ENCODE peak calls at places on chromosomes 2 and 18, in four cellular contexts. M, G, V and L are unnamed samples.

GRCh38 chr2:53635681-53636080 is 131.9 kb upstream of the CHAC2 start:
- DNase-seq in M (no peak), G (no peak), V (no peak), L (no peak)

GRCh38 chr18:61398961-61399632 is 65.9 kb downstream of the CDH20 start:
- DNase-seq in M (no peak), G (no peak), V (no peak), L (no peak)

GRCh38 chr2:237915576-237915975 is 51.2 kb upstream of the UBE2F start:
- DNase-seq in M (no peak), G (no peak), V (no peak), L (no peak)

GRCh38 chr18:24611075-24611474 is 150.6 kb downstream of the HRH4 start:
- DNase-seq in M (no peak), G (no peak), V (no peak), L (no peak)

GRCh38 chr2:230269715-230270114 is 44.2 kb downstream of the SP140 start:
- DNase-seq in M (no peak), G (no peak), V (peak), L (no peak)

GRCh38 chr2:231185050-231185725 is 13.2 kb upstream of the ARMC9 start:
- DNase-seq in M (no peak), G (no peak), V (no peak), L (no peak)

GRCh38 chr2:16655457-16655837 is 10.2 kb downstream of the CYRIA start:
- DNase-seq in M (no peak), G (no peak), V (no peak), L (no peak)

GRCh38 chr18:36327352-36328316 is 30.1 kb downstream of the FHOD3 start:
- DNase-seq in M (no peak), G (no peak), V (no peak), L (no peak)

GRCh38 chr18:46301571-46301970 is 197.4 kb downstream of the HAUS1 start:
- DNase-seq in M (no peak), G (no peak), V (no peak), L (no peak)

GRCh38 chr2:43131051-43131889 is 95.1 kb downstream of the ZFP36L2 start:
- DNase-seq in M (peak), G (peak), V (no peak), L (no peak)
- TF ChIP-seq SPI1 in M (peak), G (peak), V (peak), L (peak)

GRCh38 chr2:159617080-159617479 is 732 bp upstream of the BAZ2B start:
- DNase-seq in M (no peak), G (no peak), V (no peak), L (no peak)
- TF ChIP-seq SPI1 in M (no peak), G (no peak), V (no peak), L (no peak)

GRCh38 chr2:190853659-190854386 is 26.8 kb upstream of the GLS start:
- DNase-seq in M (no peak), G (no peak), V (no peak), L (peak)
- TF ChIP-seq SPI1 in M (peak), G (no peak), V (peak), L (peak)

DNA sequence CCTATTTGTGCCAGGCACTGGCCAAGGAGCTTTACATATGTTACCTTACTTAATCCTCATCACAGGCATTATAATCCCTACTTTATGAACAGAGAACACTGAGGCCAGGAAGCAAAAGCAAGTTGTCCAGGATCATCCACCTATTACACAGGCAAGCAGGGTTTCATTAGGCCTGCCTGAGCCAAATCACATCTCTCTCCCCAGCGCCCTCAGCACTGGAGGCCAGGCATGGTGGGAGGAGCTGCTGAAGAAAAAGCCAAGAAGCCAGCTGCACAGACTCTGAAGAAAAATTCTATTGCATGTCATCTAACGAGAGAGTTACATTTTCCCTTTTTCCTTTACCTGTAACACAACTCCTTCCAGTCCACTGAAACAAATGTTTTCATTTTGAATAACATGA is 138.8 kb upstream of the ITGB6 start:
- DNase-seq in M (no peak), G (no peak), V (no peak), L (no peak)
- TF ChIP-seq SPI1 in M (no peak), G (no peak), V (no peak), L (no peak)

DNA sequence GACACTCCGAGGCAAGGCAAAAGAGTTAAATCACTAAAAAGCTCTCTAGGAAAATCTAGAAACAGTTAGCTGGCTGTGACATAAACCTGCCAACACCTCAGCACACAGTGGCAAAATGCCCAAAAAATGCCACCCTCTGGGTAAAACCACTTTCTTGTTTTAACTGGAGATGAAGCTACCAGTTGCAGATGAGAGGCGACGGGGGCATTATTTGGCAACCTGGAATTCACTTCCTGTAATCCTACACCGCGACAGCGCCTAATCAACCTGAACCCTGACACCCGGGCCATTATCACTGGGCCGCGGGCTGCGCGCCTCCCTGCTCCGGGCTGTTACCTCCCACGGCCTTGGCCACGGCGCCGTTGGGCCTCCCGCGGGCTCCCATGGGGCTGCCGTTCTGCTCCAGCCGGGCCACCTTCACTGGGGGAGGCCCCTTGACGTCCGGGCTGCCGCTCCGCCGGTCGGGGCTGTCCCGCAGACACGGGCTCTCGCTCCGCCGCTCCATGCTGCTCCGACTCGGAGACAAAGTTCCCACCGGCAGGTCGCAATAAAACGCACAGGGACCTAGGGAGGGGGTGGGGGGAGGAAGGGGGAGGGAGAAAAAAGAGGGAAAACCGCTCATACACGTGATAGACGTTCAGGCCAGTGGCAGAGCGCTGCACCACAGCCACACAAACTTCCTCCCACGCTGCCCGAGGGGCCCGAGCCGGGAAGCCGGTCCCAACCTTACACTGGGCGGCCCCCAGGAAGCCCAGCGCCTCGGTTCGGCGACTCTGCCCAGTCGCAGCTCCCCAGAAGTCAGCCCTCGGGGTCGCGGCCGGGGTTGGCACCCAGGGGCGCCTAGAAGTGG is 2.0 kb downstream of the SATB2 start:
- DNase-seq in M (peak), G (peak), V (no peak), L (peak)
- TF ChIP-seq SPI1 in M (peak), G (peak), V (no peak), L (no peak)

DNA sequence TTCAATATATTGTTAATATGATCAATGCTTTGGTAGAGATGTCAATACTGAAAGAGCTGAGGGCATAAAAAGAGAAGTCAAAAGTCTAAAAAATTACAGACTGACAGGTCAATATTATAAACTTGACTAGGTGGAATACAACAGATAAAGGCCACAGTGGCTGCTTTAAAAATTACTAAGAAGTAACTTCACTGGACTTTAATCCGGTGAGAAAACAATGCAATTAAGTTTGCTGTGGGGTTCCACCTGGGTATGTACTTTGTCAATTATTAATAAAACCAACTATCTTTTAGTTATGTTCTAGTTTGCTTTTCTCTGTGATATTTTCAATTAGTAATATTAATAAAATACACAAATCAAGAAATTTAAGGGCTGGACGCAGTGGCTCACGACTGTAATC is 44.7 kb downstream of the RAPH1 start:
- DNase-seq in M (no peak), G (no peak), V (no peak), L (no peak)
- TF ChIP-seq SPI1 in M (no peak), G (no peak), V (no peak), L (no peak)

DNA sequence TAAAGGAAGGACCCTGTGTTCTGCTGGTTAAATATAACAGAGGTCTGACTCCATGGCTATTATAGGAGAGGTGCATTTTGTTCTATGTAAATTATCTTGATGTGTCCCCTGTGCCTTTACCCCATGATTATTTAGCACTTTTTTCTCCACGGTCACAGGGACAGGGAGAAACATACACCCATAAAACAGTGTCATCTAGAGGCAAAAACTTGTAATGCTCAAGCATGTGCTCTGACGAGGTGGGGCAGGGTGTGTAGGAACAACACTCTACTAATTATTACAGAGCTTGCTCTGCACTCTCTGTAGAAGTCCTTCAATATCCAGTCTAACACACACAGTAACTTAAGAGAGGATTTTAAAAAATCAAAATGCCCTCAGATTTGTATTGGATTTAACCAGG is 187.9 kb downstream of the NEDD4L start:
- DNase-seq in M (no peak), G (peak), V (no peak), L (no peak)
- TF ChIP-seq SPI1 in M (no peak), G (no peak), V (no peak), L (no peak)

GRCh38 chr2:187900023-187900422 is 345.8 kb upstream of the TFPI start:
- DNase-seq in M (no peak), G (no peak), V (no peak), L (no peak)

DNA sequence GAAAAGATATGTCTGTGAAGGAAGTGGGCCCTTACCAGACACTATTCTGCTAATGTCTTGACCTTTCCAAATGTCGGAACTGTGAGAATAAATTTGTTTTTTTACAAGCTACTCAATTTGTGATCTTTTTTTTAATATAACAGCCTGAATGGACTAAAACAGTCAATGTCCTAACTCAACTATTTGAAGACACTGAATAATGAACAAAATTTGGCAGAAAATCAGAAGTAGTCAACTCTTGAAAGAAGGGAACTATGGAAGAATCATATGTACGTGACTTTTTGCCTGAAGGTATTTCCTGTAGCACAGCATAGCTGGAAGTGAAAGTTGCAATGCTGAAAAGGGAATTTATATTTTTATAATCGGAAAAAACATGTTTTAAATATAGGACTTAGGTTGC is 351.8 kb upstream of the TFPI start:
- DNase-seq in M (no peak), G (no peak), V (no peak), L (no peak)
- TF ChIP-seq SPI1 in M (no peak), G (no peak), V (no peak), L (no peak)

GRCh38 chr2:109348645-109349554 is 219.9 kb downstream of the SH3RF3 start:
- DNase-seq in M (no peak), G (no peak), V (no peak), L (no peak)
- TF ChIP-seq SPI1 in M (no peak), G (no peak), V (no peak), L (no peak)

GRCh38 chr2:8171608-8172007 is 510.2 kb upstream of the ID2 start:
- DNase-seq in M (no peak), G (no peak), V (no peak), L (no peak)
- TF ChIP-seq SPI1 in M (no peak), G (no peak), V (no peak), L (no peak)